ENCODE peak calls at places on chromosomes 4 and X, in eight cellular contexts. D, O, V, S, T, I, X and E are unnamed samples.

GRCh38 chr4:69759189-69759604 is 1.2 kb downstream of the SULT1B1 start:
- DNase-seq in D (no peak), O (no peak), V (no peak), S (no peak), T (no peak), I (no peak), X (no peak), E (no peak)

GRCh38 chr4:88765729-88766128 is 68.1 kb upstream of the NAP1L5 start:
- DNase-seq in D (peak), O (no peak), V (no peak), S (no peak), T (no peak), I (no peak), X (peak), E (peak)

GRCh38 chr4:120801171-120801758 is 121.3 kb downstream of the PRDM5 start:
- DNase-seq in D (peak), O (no peak), V (no peak), S (no peak), T (no peak), I (no peak), X (peak), E (no peak)

GRCh38 chrX:20177093-20177492 is 35.5 kb upstream of the EIF1AX start:
- DNase-seq in D (no peak), O (no peak), V (no peak), S (no peak), T (no peak), I (no peak), X (no peak), E (no peak)

GRCh38 chr4:8742546-8742945 is 129.1 kb downstream of the HMX1 start:
- DNase-seq in D (no peak), O (no peak), V (peak), S (no peak), T (no peak), I (no peak), X (no peak), E (no peak)

GRCh38 chr4:169208516-169208915 is 62.2 kb downstream of the SH3RF1 start:
- DNase-seq in D (no peak), O (no peak), V (no peak), S (no peak), T (no peak), I (no peak), X (no peak), E (no peak)

GRCh38 chr4:33715996-33716395 is 2528.3 kb downstream of the ARAP2 start:
- DNase-seq in D (peak), O (no peak), V (no peak), S (peak), T (no peak), I (no peak), X (no peak), E (no peak)

GRCh38 chr4:151990201-151990600 is 229.4 kb upstream of the GATB start:
- DNase-seq in D (no peak), O (no peak), V (no peak), S (no peak), T (no peak), I (no peak), X (no peak), E (peak)

GRCh38 chrX:115324194-115324593 is 34.7 kb downstream of the LUZP4 start:
- DNase-seq in D (peak), O (no peak), V (no peak), S (no peak), T (no peak), I (no peak), X (peak), E (no peak)

GRCh38 chrX:55007633-55008032 is 7.5 kb downstream of the APEX2 start:
- DNase-seq in D (peak), O (no peak), V (no peak), S (no peak), T (no peak), I (no peak), X (peak), E (no peak)

GRCh38 chr4:129583868-129584267 is 487.9 kb downstream of the C4orf33 start:
- DNase-seq in D (peak), O (no peak), V (peak), S (no peak), T (no peak), I (no peak), X (no peak), E (no peak)

GRCh38 chrX:45372151-45372550 is 171.5 kb upstream of the DIPK2B start:
- DNase-seq in D (no peak), O (no peak), V (no peak), S (no peak), T (no peak), I (no peak), X (no peak), E (no peak)